ENCODE peak calls at places on chromosomes 5 and 9, in eight cellular contexts. R, F, X, O, E, C, Q and B are unnamed samples.

GRCh38 chr9:127189628-127190027 is 67.2 kb upstream of the ANGPTL2 start:
- DNase-seq in O (no peak), Q (no peak), E (no peak), X (no peak), C (no peak), R (no peak), F (no peak), B (no peak)

GRCh38 chr5:141512390-141513020 is 23.6 kb downstream of the PCDHGC5 start:
- DNase-seq in Q (no peak), R (peak; percentile 93), C (peak; percentile 91), F (peak; percentile 87), O (peak; percentile 82), E (peak; percentile 81), X (peak; percentile 84), B (peak; percentile 87)

GRCh38 chr9:2235623-2236022 is 220.5 kb downstream of the SMARCA2 start:
- DNase-seq in F (no peak), C (no peak), E (no peak), O (no peak), Q (no peak), R (no peak), X (no peak), B (no peak)

GRCh38 chr5:171391996-171392577 is 4.4 kb downstream of the NPM1 start:
- DNase-seq in E (no peak), R (no peak), C (no peak), Q (no peak), O (no peak), F (no peak), X (no peak), B (no peak)

GRCh38 chr9:15231788-15232635 is 75.0 kb downstream of the TTC39B start:
- DNase-seq in C (peak; percentile 6), Q (no peak), R (no peak), X (no peak), E (peak; percentile 65), F (no peak), O (peak; percentile 6), B (no peak)

GRCh38 chr5:140169410-140169809 is 5.6 kb upstream of the CYSTM1 start:
- DNase-seq in X (no peak), O (peak; percentile 46), F (no peak), E (no peak), Q (no peak), C (no peak), R (no peak), B (no peak)

GRCh38 chr5:123628860-123629544 is 117.0 kb downstream of the CSNK1G3 start:
- DNase-seq in O (no peak), Q (no peak), E (no peak), X (no peak), C (no peak), F (no peak), R (no peak), B (no peak)

GRCh38 chr9:97046228-97046627 is 7.3 kb upstream of the CTSV start:
- DNase-seq in C (no peak), O (no peak), E (no peak), R (no peak), Q (peak; percentile 5), X (no peak), F (no peak), B (no peak)

GRCh38 chr5:59042201-59042600 is 459.3 kb downstream of the RAB3C start:
- DNase-seq in E (no peak), Q (peak; percentile 79), X (no peak), F (no peak), C (no peak), O (no peak), R (no peak), B (no peak)

GRCh38 chr5:9105851-9106250 is 440.0 kb downstream of the SEMA5A start:
- DNase-seq in X (no peak), E (no peak), C (no peak), F (no peak), Q (no peak), R (no peak), O (no peak), B (no peak)

GRCh38 chr5:153813871-153814270 is 224.8 kb downstream of the FAM114A2 start:
- DNase-seq in F (no peak), Q (no peak), E (no peak), O (no peak), C (no peak), R (no peak), X (no peak), B (no peak)

GRCh38 chr9:129964901-129965734 is 77.9 kb downstream of the FNBP1 start:
- DNase-seq in O (no peak), X (no peak), R (no peak), C (no peak), Q (peak; percentile 64), F (no peak), E (no peak), B (no peak)

GRCh38 chr5:23506329-23507236 is 826 bp upstream of the PRDM9 start:
- DNase-seq in O (no peak), F (no peak), R (no peak), E (no peak), C (no peak), X (no peak), Q (no peak), B (no peak)
- TF ChIP-seq CTCF in O (no peak), F (no peak), R (no peak), E (no peak), C (no peak), X (peak; percentile 17), Q (peak; percentile 3), B (peak; percentile 40)

GRCh38 chr5:109992264-109992915 is 302.7 kb downstream of the MAN2A1 start:
- DNase-seq in C (no peak), F (no peak), Q (no peak), E (no peak), R (no peak), O (no peak), X (no peak), B (no peak)
- TF ChIP-seq CTCF in C (no peak), F (no peak), Q (no peak), E (no peak), R (no peak), O (no peak), X (no peak), B (no peak)

DNA sequence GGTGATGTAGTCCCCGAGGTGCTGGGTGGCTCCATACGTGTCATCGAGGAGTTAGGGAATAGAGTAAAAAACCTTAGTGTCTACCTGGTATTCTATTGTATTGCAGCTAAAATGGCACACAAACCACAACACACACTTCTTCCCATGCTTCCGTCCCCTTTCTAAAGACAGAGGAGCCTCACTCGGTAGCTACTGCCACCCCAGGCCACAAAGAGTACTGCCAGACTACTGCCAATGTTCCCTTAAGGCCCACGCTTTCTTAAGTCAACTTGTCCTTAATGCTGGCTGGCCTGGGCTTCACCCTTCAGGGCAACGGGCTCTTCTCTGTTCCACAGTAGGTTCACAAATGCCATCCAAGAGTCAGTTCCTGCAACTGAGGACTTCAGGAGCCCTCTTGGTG is 673.0 kb downstream of the ELAVL2 start:
- DNase-seq in C (no peak), X (no peak), E (no peak), R (no peak), O (no peak), F (no peak), Q (no peak), B (no peak)
- TF ChIP-seq CTCF in C (no peak), X (no peak), E (peak; percentile 14), R (no peak), O (no peak), F (no peak), Q (no peak), B (peak; percentile 16)

DNA sequence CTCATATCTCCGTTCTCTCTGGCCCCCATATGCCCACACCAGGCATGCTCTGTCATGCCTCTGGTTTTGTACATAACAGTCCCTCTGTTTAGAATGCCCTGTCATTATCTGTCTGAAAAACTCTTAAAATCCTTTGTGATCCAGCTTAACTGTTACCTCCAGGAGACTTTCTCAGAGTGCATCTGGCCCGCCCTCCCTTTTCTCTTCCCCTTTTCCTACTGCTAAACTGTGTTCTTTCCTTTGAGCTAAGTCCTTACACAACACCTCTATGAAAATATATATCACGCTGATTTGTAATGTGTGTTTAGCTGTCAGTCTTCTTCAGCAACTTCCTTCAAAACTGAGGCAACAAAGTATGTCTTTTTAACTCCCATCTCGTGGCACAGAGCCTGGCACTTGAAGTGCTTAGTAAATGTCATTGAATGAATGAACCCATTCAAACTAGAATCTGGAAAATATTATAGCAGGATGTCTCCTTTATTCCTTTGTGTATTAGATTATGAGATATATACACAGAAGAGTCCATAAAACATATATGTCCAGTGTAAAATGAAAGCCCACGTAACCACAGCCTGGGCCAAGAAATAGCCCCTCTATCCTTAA is 166.2 kb upstream of the KLF9 start:
- DNase-seq in E (no peak), R (no peak), Q (no peak), F (no peak), X (no peak), O (no peak), C (no peak), B (no peak)
- TF ChIP-seq CTCF in E (no peak), R (no peak), Q (no peak), F (no peak), X (no peak), O (no peak), C (no peak), B (no peak)

GRCh38 chr9:79155308-79155707 is 416.5 kb upstream of the TLE4 start:
- DNase-seq in O (no peak), Q (no peak), C (no peak), X (no peak), E (no peak), R (no peak), F (no peak), B (no peak)
- TF ChIP-seq CTCF in O (no peak), Q (no peak), C (no peak), X (no peak), E (no peak), R (no peak), F (no peak), B (no peak)